ENCODE peak calls at places on chromosomes 11 and 22, in five cellular contexts. D, C, M, H and X are unnamed samples. For H3K36me3, the result is how much of the 10 kb centered on the place peaks cover.

GRCh38 chr11:3105791-3106735 is 48.8 kb upstream of the CARS1 start:
- DNase-seq in D (peak), C (no peak), M (no peak), H (no peak), X (no peak)

GRCh38 chr11:96074551-96075309 is 150.8 kb upstream of the MTMR2 start:
- DNase-seq in D (peak), C (no peak), M (no peak), H (no peak), X (no peak)

GRCh38 chr11:112161012-112161411 is 2.9 kb downstream of the IL18 start:
- DNase-seq in D (no peak), C (no peak), M (peak), H (no peak), X (no peak)

GRCh38 chr11:7484645-7485044 is 661 bp upstream of the OLFML1 start:
- DNase-seq in D (no peak), C (no peak), M (peak), H (no peak), X (no peak)

GRCh38 chr22:19514831-19515565 is 9.2 kb downstream of the CLDN5 start:
- DNase-seq in D (no peak), C (no peak), M (no peak), H (no peak), X (no peak)

GRCh38 chr22:17965538-17966402 is 58.6 kb downstream of the MICAL3 start:
- DNase-seq in D (no peak), C (no peak), M (no peak), H (no peak), X (no peak)

GRCh38 chr11:72962084-72962483 is 147.9 kb downstream of the ATG16L2 start:
- DNase-seq in D (no peak), C (no peak), M (peak), H (no peak), X (no peak)

GRCh38 chr22:21025763-21026755 is 6.3 kb downstream of the SLC7A4 start:
- DNase-seq in D (no peak), C (no peak), M (no peak), H (no peak), X (no peak)

GRCh38 chr11:35418847-35419712 is at the start of gene SLC1A2:
- DNase-seq in D (peak), C (no peak), M (peak), H (no peak), X (peak)

GRCh38 chr11:64358907-64359711 is at the start of gene RPS6KA4:
- DNase-seq in D (peak), C (no peak), M (peak), H (peak), X (peak)

GRCh38 chr11:68978626-68978930 is 2.2 kb downstream of the MRGPRD start:
- DNase-seq in D (no peak), C (no peak), M (no peak), H (no peak), X (no peak)

GRCh38 chr22:22803285-22803853 is 84.2 kb upstream of the IGLL5 start:
- DNase-seq in D (no peak), C (peak), M (no peak), H (no peak), X (no peak)

GRCh38 chr11:104106136-104106754 is 57.7 kb downstream of the PDGFD start:
- DNase-seq in D (no peak), C (no peak), M (peak), H (no peak), X (no peak)

GRCh38 chr11:199782-200181 is 6.9 kb downstream of the SCGB1C1 start:
- DNase-seq in D (no peak), C (no peak), M (no peak), H (no peak), X (peak)

GRCh38 chr22:33438273-33438672 is 380.1 kb upstream of the SYN3 start:
- DNase-seq in D (no peak), C (no peak), M (peak), H (no peak), X (no peak)

DNA sequence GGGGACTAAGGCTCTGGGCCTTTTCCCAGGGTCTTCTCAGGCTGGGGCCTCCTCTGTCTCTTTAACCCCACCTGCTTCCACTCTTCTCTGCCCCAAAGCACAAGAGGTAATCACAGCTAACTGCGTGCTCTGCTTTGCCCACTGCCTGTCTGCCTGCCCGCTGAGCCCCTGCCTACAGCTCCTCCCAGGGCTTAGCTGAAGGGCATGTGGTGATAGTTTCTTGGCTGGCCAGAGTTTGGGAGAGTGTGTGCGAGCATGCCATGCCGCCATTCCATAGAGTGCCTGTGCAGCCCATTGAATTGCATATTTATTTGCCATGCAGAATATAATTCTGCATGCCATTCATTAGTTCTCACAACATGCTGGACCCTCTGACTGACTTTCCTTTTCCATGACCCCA is 32.5 kb downstream of the PHLDB1 start:
- DNase-seq in D (no peak), C (no peak), M (no peak), H (no peak), X (no peak)
- H3K36me3 ChIP-seq in D (half or more), C (under half), M (under half), H (under half), X (under half)

GRCh38 chr11:93326681-93327080 is 3.9 kb upstream of the DEUP1 start:
- DNase-seq in D (no peak), C (no peak), M (no peak), H (no peak), X (no peak)
- TF ChIP-seq CTCF in D (no peak), C (no peak), M (no peak), H (no peak), X (no peak)

GRCh38 chr11:9789919-9790318 is 126.0 kb downstream of the SWAP70 start:
- DNase-seq in D (no peak), C (no peak), M (no peak), H (no peak), X (no peak)

GRCh38 chr11:9787260-9787659 is 123.4 kb downstream of the SWAP70 start:
- DNase-seq in D (no peak), C (no peak), M (no peak), H (no peak), X (no peak)

GRCh38 chr11:9790703-9791102 is 126.8 kb downstream of the SWAP70 start:
- DNase-seq in D (peak), C (no peak), M (no peak), H (no peak), X (no peak)

GRCh38 chr11:9784602-9785315 is 120.9 kb downstream of the SWAP70 start:
- DNase-seq in D (no peak), C (no peak), M (peak), H (no peak), X (no peak)

DNA sequence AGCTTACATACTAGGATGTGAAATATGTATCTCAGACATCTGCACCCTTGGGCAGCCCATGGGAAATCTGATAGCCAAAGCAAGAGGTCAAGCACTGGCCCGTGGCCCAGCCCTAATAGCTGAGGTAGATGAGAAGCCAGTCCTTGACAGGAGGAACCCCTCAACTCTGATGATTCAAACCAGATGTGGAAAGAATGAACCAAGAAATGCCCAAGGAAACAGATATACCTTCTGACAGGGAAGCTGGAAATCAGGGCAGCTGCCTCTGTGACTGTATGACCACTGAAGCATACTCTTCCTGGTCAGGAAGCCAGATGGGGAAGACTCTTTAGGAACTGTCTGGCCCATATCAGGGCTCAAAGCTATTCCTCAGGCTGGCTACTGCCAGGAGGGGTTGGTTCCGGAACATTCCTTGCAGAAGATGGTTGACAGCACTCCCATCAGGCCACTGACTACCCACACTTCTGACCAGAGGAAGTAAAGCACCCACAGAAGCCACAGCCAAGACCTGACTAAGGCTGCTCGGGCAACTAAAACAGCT is 124.2 kb downstream of the SWAP70 start:
- DNase-seq in D (no peak), C (no peak), M (peak), H (peak), X (no peak)
- H3K36me3 ChIP-seq in D (under half), C (under half), M (under half), H (under half), X (under half)

DNA sequence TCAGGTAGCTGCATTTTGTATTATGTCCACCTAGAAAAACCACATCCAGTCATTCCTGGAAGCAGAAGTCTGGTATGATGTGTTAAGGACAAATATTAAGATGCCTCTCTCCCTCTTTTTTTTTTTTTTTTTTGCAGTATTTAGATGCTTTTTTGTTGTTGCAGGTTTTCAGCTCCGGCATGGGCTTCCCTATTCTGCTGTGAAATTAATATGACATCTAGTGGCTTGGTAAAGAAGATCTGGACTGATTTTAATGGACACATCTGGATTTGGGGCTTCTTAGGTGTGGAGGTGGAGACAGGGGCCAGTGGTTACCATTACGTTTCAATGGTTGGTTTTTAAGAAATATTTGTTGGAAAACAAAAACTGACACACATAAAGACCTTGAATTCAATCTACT is 47.5 kb upstream of the RASSF10 start:
- DNase-seq in D (peak), C (no peak), M (peak), H (no peak), X (no peak)
- TF ChIP-seq CTCF in D (peak), C (no peak), M (peak), H (peak), X (no peak)

DNA sequence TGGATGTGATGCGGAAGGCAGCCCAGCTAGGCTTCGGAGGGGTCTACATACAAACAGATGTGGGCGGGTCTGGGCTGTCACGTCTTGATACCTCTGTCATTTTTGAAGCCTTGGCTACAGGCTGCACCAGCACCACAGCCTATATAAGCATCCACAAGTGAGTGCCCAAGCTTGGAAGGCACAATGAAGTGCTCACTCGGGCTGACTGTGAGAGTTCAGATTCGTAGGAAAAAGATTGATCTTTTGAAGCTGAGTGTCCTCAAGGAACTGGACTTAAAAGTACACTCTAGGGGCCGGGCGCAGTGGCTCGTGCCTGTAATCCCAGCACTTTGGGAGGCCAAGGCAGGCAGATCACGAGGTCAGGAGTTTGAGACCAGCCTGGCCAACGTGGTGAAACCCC is 3.7 kb downstream of the ACAD8 start:
- DNase-seq in D (no peak), C (no peak), M (no peak), H (no peak), X (no peak)
- H3K36me3 ChIP-seq in D (under half), C (under half), M (under half), H (under half), X (under half)

DNA sequence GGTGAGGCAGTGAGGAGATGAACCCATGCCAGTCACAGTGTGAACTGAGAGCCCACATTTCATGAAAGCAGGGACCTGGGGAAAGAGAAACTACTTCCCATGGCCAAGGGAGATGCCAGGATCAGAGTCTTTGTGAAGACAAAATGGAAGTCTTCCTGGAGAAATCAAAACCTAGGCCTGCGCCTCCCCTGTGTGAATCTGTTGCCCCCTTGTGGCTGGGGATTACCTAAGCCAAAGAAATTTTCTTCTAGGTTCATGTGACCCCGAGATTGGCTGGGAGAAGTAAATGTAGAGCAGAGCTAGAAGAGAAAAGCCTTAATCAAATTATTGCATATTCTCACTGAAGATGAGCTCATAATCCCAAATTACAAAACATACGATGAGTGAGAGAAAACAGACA is 1075.3 kb downstream of the TBC1D22A start:
- DNase-seq in D (peak), C (no peak), M (peak), H (no peak), X (no peak)
- TF ChIP-seq CTCF in D (peak), C (peak), M (peak), H (no peak), X (no peak)

DNA sequence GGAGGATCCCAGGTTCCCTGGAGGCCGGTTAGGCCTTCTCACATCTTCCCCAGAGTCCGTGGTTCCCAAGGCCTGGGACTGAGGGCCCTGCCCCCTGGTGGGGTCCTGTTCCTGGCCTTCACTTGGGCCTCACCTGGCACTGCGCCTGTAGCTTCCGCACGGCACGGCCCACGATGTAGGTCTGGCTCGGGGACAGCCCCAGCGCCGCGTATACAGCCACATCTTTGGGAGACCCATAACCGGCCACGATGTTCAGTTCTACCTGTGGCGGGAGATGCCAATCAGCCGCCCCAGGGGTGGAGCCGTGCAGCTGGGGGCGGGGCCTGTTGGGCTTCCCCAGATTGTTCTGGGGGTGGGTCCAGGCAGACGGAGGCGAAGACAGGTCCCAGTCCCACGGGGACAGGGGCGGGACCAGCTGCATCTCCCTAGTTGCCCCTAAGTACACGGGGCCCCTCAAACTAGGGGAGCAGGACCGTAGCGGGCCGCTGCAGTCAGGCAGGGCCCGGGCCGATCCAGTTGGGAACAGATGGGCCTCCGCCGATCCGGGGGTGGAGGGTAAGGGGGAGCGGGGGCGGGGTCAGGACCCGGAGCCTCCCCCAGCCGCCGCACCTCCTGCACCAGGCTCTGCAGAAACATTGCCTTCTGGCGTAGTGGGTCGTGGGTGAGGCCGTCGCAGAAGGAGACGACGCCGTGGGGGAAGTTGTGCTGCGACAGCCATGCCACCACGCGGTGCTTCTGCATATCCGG is 10.1 kb downstream of the AIP start:
- DNase-seq in D (peak), C (no peak), M (no peak), H (no peak), X (no peak)
- H3K36me3 ChIP-seq in D (under half), C (under half), M (under half), H (under half), X (under half)